ENCODE peak calls at places on chromosomes 13 and 19, in eight cellular contexts. A, I, H, R, U, X, Q and E are unnamed samples.

GRCh38 chr13:40639226-40639681 is 27.2 kb downstream of the FOXO1 start:
- DNase-seq in X (no peak), A (no peak), R (no peak), I (no peak), Q (no peak), H (no peak), U (no peak), E (no peak)

GRCh38 chr19:17686027-17686511 is 2.1 kb downstream of the UNC13A start:
- DNase-seq in I (no peak), X (no peak), A (no peak), R (no peak), Q (no peak), H (no peak), U (no peak), E (no peak)

GRCh38 chr13:47299316-47299715 is 402.5 kb upstream of the HTR2A start:
- DNase-seq in X (no peak), R (no peak), H (no peak), A (no peak), U (no peak), I (no peak), Q (no peak), E (no peak)

GRCh38 chr13:98959299-98959698 is 18.6 kb downstream of the DOCK9 start:
- DNase-seq in U (no peak), H (no peak), I (peak; percentile 53), A (no peak), R (no peak), Q (no peak), X (no peak), E (no peak)

GRCh38 chr13:39676315-39676876 is 20.9 kb downstream of the COG6 start:
- DNase-seq in I (no peak), Q (no peak), R (no peak), X (no peak), U (no peak), A (no peak), H (no peak), E (no peak)

GRCh38 chr13:37319041-37319443 is 213.6 kb upstream of the CSNK1A1L start:
- DNase-seq in R (peak; percentile 30), H (no peak), X (peak; percentile 5), I (no peak), A (no peak), U (no peak), Q (no peak), E (no peak)

GRCh38 chr13:95752677-95753076 is 75.7 kb downstream of the DNAJC3 start:
- DNase-seq in R (no peak), H (no peak), Q (no peak), A (no peak), X (no peak), I (no peak), U (no peak), E (no peak)

GRCh38 chr19:44806271-44806670 is 2.6 kb upstream of the BCAM start:
- DNase-seq in R (no peak), A (no peak), U (no peak), X (no peak), H (no peak), I (no peak), Q (no peak), E (no peak)

GRCh38 chr13:84653915-84654534 is 771.8 kb upstream of the SLITRK1 start:
- DNase-seq in I (no peak), U (no peak), A (no peak), R (no peak), H (no peak), Q (no peak), X (no peak), E (no peak)

GRCh38 chr13:107459430-107459829 is 755.9 kb downstream of the LIG4 start:
- DNase-seq in I (no peak), A (no peak), U (no peak), Q (no peak), X (peak; percentile 64), R (no peak), H (no peak), E (no peak)

GRCh38 chr19:33063356-33064116 is 1.2 kb downstream of the RHPN2 start:
- DNase-seq in U (no peak), X (no peak), H (no peak), Q (no peak), A (no peak), R (no peak), I (peak; percentile 63), E (peak; percentile 37)

GRCh38 chr13:46961719-46962118 is 64.9 kb upstream of the HTR2A start:
- DNase-seq in A (no peak), H (no peak), U (no peak), Q (no peak), I (no peak), R (peak; percentile 41), X (peak; percentile 74), E (no peak)

GRCh38 chr13:24076124-24076523 is 84.4 kb upstream of the SPATA13 start:
- DNase-seq in H (no peak), U (no peak), R (no peak), X (no peak), Q (no peak), I (no peak), A (no peak), E (no peak)

GRCh38 chr13:48930933-48931332 is 44.8 kb upstream of the FNDC3A start:
- DNase-seq in U (no peak), I (no peak), R (no peak), A (no peak), H (no peak), Q (no peak), X (no peak), E (no peak)

GRCh38 chr19:14901675-14902260 is 15.8 kb upstream of the OR7A17 start:
- DNase-seq in R (no peak), I (no peak), X (no peak), H (no peak), Q (no peak), A (no peak), U (no peak), E (no peak)

GRCh38 chr13:33536639-33537425 is 251.3 kb upstream of the STARD13 start:
- DNase-seq in U (no peak), I (no peak), A (no peak), X (peak; percentile 72), R (peak; percentile 84), Q (no peak), H (no peak), E (no peak)

GRCh38 chr13:33636955-33637670 is 180.8 kb upstream of the RFC3 start:
- DNase-seq in I (no peak), R (no peak), H (no peak), X (no peak), Q (no peak), U (no peak), A (no peak), E (no peak)

GRCh38 chr19:37692956-37693660 is 26.5 kb downstream of the ZNF607 start:
- DNase-seq in U (no peak), Q (no peak), A (no peak), I (no peak), X (no peak), H (no peak), R (no peak), E (no peak)

DNA sequence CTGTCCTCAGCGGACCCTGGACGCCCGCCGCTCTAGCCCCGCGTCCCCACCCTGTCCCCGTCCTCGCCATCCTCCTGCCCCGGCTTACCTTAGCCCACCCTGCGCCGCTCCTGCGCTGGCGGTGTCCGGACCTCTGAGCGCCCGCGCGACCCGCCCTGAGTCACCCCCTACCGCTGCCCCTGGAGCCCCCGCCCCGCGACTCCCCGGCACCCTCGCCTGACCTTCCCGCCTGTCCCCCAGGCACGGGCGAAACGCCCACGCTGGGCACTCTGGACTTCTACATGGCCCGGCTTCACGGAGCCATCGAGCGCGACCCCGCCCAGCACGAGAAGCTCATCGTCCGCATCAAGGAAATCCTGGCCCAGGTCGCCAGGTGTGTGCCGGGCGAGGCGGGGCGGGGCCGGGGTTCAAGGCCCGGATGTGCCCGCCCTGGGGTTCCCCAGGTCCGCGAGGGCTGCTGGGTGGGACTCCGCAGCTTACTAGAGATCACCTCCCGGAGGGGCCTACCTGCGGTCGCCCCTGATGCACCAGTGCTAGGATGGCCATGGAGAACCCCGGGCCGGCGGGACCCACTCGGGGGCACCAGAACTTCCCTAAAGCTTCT is 5.1 kb downstream of the HMG20B start:
- DNase-seq in Q (no peak), A (no peak), X (no peak), U (no peak), R (no peak), I (no peak), H (no peak), E (no peak)
- TF ChIP-seq CTCF in Q (no peak), A (no peak), X (no peak), U (no peak), R (no peak), I (no peak), H (no peak), E (no peak)

GRCh38 chr19:30076101-30076551 is 134.1 kb downstream of the URI1 start:
- DNase-seq in I (no peak), X (no peak), R (no peak), U (peak; percentile 34), Q (no peak), H (no peak), A (no peak), E (no peak)
- TF ChIP-seq CTCF in I (no peak), X (no peak), R (no peak), U (no peak), Q (no peak), H (no peak), A (no peak), E (no peak)

DNA sequence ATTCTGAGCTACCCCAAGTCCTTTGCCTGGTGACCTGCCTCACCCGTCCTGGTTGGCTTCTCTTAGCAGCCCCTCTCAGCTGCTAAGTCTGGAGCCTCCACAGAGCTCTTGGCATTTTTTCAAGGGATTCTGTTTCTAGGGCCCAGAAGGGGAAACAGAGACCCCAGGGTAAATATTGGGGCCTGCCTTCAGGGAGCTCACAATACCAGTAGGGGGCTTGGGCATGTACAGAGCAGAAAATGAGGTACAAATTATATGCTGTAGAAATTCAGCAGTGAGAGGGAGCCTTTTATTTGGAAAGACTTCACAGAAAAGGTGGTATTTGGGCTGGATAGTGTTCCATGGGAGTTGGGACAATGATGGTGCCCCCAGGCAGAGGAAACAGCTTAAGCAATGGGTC is 3.7 kb downstream of the SAMD4B start:
- DNase-seq in I (no peak), R (no peak), U (no peak), Q (no peak), X (no peak), H (no peak), A (no peak), E (no peak)
- TF ChIP-seq CTCF in I (no peak), R (peak; percentile 2), U (no peak), Q (no peak), X (peak; percentile 12), H (no peak), A (no peak), E (no peak)

GRCh38 chr19:4342421-4343055 is 824 bp upstream of the MPND start:
- DNase-seq in U (peak; percentile 97), Q (peak; percentile 99), I (peak; percentile 92), H (peak; percentile 91), A (peak; percentile 73), X (peak; percentile 100), R (peak; percentile 100), E (no peak)

GRCh38 chr19:4343845-4344713 is 717 bp downstream of the MPND start:
- DNase-seq in R (no peak), Q (no peak), H (no peak), X (no peak), U (no peak), A (no peak), I (no peak), E (no peak)

GRCh38 chr19:4347521-4347920 is 4.2 kb downstream of the MPND start:
- DNase-seq in R (no peak), U (no peak), Q (no peak), X (no peak), I (no peak), A (no peak), H (no peak), E (no peak)

GRCh38 chr19:4345656-4346383 is 2.5 kb downstream of the MPND start:
- DNase-seq in H (no peak), I (no peak), X (no peak), A (no peak), Q (no peak), U (no peak), R (no peak), E (no peak)

GRCh38 chr19:4343056-4343844 is at the start of gene MPND:
- DNase-seq in I (peak; percentile 88), A (peak; percentile 84), U (peak; percentile 94), H (peak; percentile 94), R (no peak), X (no peak), Q (peak; percentile 87), E (no peak)
- TF ChIP-seq CTCF in I (peak; percentile 33), A (no peak), U (peak; percentile 11), H (peak; percentile 58), R (peak; percentile 49), X (peak; percentile 43), Q (no peak), E (no peak)